ENCODE peak calls at places on chromosomes 3 and 15, in seven cellular contexts. One of them, this sample, is unnamed.

GRCh38 chr15:38254065-38254883 is 1.6 kb downstream of the SPRED1 start:
- DNase-seq in fibroblast of the aortic adventitia: peak
- DNase-seq in testis: peak
- DNase-seq in gastrocnemius medialis: peak
- DNase-seq in PC-3: peak
- DNase-seq in endothelial cell: peak
- DNase-seq in heart left ventricle: peak
- DNase-seq in this sample: no peak

GRCh38 chr15:78399081-78399480 is 38.9 kb upstream of the IREB2 start:
- DNase-seq in fibroblast of the aortic adventitia: peak
- DNase-seq in testis: no peak
- DNase-seq in gastrocnemius medialis: no peak
- DNase-seq in PC-3: no peak
- DNase-seq in endothelial cell: no peak
- DNase-seq in heart left ventricle: no peak
- DNase-seq in this sample: no peak

GRCh38 chr3:42991369-42992315 is 12.5 kb downstream of the GASK1A start:
- DNase-seq in fibroblast of the aortic adventitia: peak
- DNase-seq in testis: no peak
- DNase-seq in gastrocnemius medialis: no peak
- DNase-seq in PC-3: no peak
- DNase-seq in endothelial cell: no peak
- DNase-seq in heart left ventricle: no peak
- DNase-seq in this sample: no peak

GRCh38 chr3:44665173-44665572 is 16.6 kb downstream of the ZNF35 start:
- DNase-seq in fibroblast of the aortic adventitia: no peak
- DNase-seq in testis: no peak
- DNase-seq in gastrocnemius medialis: no peak
- DNase-seq in PC-3: no peak
- DNase-seq in endothelial cell: no peak
- DNase-seq in heart left ventricle: no peak
- DNase-seq in this sample: no peak

GRCh38 chr3:5057217-5057616 is 64.9 kb upstream of the ARL8B start:
- DNase-seq in fibroblast of the aortic adventitia: no peak
- DNase-seq in testis: no peak
- DNase-seq in gastrocnemius medialis: no peak
- DNase-seq in PC-3: no peak
- DNase-seq in endothelial cell: no peak
- DNase-seq in heart left ventricle: no peak
- DNase-seq in this sample: no peak

GRCh38 chr15:36596915-36597314 is 17.5 kb downstream of the CDIN1 start:
- DNase-seq in fibroblast of the aortic adventitia: no peak
- DNase-seq in testis: no peak
- DNase-seq in gastrocnemius medialis: no peak
- DNase-seq in PC-3: peak
- DNase-seq in endothelial cell: no peak
- DNase-seq in heart left ventricle: no peak
- DNase-seq in this sample: no peak

GRCh38 chr15:69126054-69126469 is 34.4 kb upstream of the GLCE start:
- DNase-seq in fibroblast of the aortic adventitia: peak
- DNase-seq in testis: no peak
- DNase-seq in gastrocnemius medialis: no peak
- DNase-seq in PC-3: no peak
- DNase-seq in endothelial cell: no peak
- DNase-seq in heart left ventricle: no peak
- DNase-seq in this sample: no peak

GRCh38 chr3:169264711-169265110 is 398.8 kb downstream of the MECOM start:
- DNase-seq in fibroblast of the aortic adventitia: peak
- DNase-seq in testis: peak
- DNase-seq in gastrocnemius medialis: no peak
- DNase-seq in PC-3: peak
- DNase-seq in endothelial cell: no peak
- DNase-seq in heart left ventricle: peak
- DNase-seq in this sample: no peak

GRCh38 chr3:106825962-106826605 is 551.2 kb upstream of the CCDC54 start:
- DNase-seq in fibroblast of the aortic adventitia: peak
- DNase-seq in testis: no peak
- DNase-seq in gastrocnemius medialis: no peak
- DNase-seq in PC-3: peak
- DNase-seq in endothelial cell: no peak
- DNase-seq in heart left ventricle: no peak
- DNase-seq in this sample: no peak

GRCh38 chr15:39508536-39508935 is 72.3 kb upstream of the THBS1 start:
- DNase-seq in fibroblast of the aortic adventitia: no peak
- DNase-seq in testis: no peak
- DNase-seq in gastrocnemius medialis: no peak
- DNase-seq in PC-3: no peak
- DNase-seq in endothelial cell: no peak
- DNase-seq in heart left ventricle: no peak
- DNase-seq in this sample: no peak

GRCh38 chr15:73352082-73352481 is 16.7 kb downstream of the HCN4 start:
- DNase-seq in fibroblast of the aortic adventitia: peak
- DNase-seq in testis: no peak
- DNase-seq in gastrocnemius medialis: no peak
- DNase-seq in PC-3: no peak
- DNase-seq in endothelial cell: no peak
- DNase-seq in heart left ventricle: peak
- DNase-seq in this sample: no peak

GRCh38 chr3:112357888-112358287 is 24.9 kb downstream of the CD200 start:
- DNase-seq in fibroblast of the aortic adventitia: peak
- DNase-seq in testis: no peak
- DNase-seq in gastrocnemius medialis: no peak
- DNase-seq in PC-3: no peak
- DNase-seq in endothelial cell: no peak
- DNase-seq in heart left ventricle: peak
- DNase-seq in this sample: no peak

GRCh38 chr3:41848745-41849574 is 112.9 kb downstream of the ULK4 start:
- DNase-seq in fibroblast of the aortic adventitia: no peak
- DNase-seq in testis: no peak
- DNase-seq in gastrocnemius medialis: no peak
- DNase-seq in PC-3: no peak
- DNase-seq in endothelial cell: no peak
- DNase-seq in heart left ventricle: no peak
- DNase-seq in this sample: no peak

GRCh38 chr3:187802928-187803259 is 57.6 kb upstream of the BCL6 start:
- DNase-seq in fibroblast of the aortic adventitia: no peak
- DNase-seq in testis: no peak
- DNase-seq in gastrocnemius medialis: no peak
- DNase-seq in PC-3: no peak
- DNase-seq in endothelial cell: no peak
- DNase-seq in heart left ventricle: no peak
- DNase-seq in this sample: no peak

GRCh38 chr3:127820221-127820870 is 2.0 kb downstream of the MGLL start:
- DNase-seq in fibroblast of the aortic adventitia: peak
- DNase-seq in testis: no peak
- DNase-seq in gastrocnemius medialis: no peak
- DNase-seq in PC-3: no peak
- DNase-seq in endothelial cell: no peak
- DNase-seq in heart left ventricle: no peak
- DNase-seq in this sample: no peak

GRCh38 chr15:92714071-92714456 is 58.5 kb upstream of the FAM174B start:
- DNase-seq in fibroblast of the aortic adventitia: peak
- DNase-seq in testis: peak
- DNase-seq in gastrocnemius medialis: no peak
- DNase-seq in PC-3: peak
- DNase-seq in endothelial cell: peak
- DNase-seq in heart left ventricle: no peak
- DNase-seq in this sample: no peak

GRCh38 chr3:153980252-153980590 is 141.0 kb upstream of the ARHGEF26 start:
- DNase-seq in fibroblast of the aortic adventitia: no peak
- DNase-seq in testis: no peak
- DNase-seq in gastrocnemius medialis: no peak
- DNase-seq in PC-3: peak
- DNase-seq in endothelial cell: no peak
- DNase-seq in heart left ventricle: no peak
- DNase-seq in this sample: no peak

GRCh38 chr3:50267280-50267913 is 1.6 kb upstream of the SEMA3B start:
- DNase-seq in fibroblast of the aortic adventitia: no peak
- DNase-seq in testis: peak
- DNase-seq in gastrocnemius medialis: peak
- DNase-seq in PC-3: no peak
- DNase-seq in endothelial cell: no peak
- DNase-seq in heart left ventricle: peak
- DNase-seq in this sample: no peak

GRCh38 chr15:79887517-79887916 is 9.3 kb downstream of the MTHFS start:
- DNase-seq in fibroblast of the aortic adventitia: peak
- DNase-seq in testis: no peak
- DNase-seq in gastrocnemius medialis: no peak
- DNase-seq in PC-3: no peak
- DNase-seq in endothelial cell: no peak
- DNase-seq in heart left ventricle: no peak
- DNase-seq in this sample: no peak

GRCh38 chr3:13769422-13769821 is 110.4 kb downstream of the WNT7A start:
- DNase-seq in fibroblast of the aortic adventitia: no peak
- DNase-seq in testis: no peak
- DNase-seq in gastrocnemius medialis: no peak
- DNase-seq in PC-3: no peak
- DNase-seq in endothelial cell: no peak
- DNase-seq in heart left ventricle: no peak
- DNase-seq in this sample: no peak

GRCh38 chr15:57306944-57307411 is 69.3 kb upstream of the CGNL1 start:
- DNase-seq in fibroblast of the aortic adventitia: no peak
- DNase-seq in testis: no peak
- DNase-seq in gastrocnemius medialis: no peak
- DNase-seq in PC-3: no peak
- DNase-seq in endothelial cell: no peak
- DNase-seq in heart left ventricle: no peak
- DNase-seq in this sample: no peak

GRCh38 chr15:69860921-69861320 is 236.8 kb downstream of the TLE3 start:
- DNase-seq in fibroblast of the aortic adventitia: no peak
- DNase-seq in testis: no peak
- DNase-seq in gastrocnemius medialis: no peak
- DNase-seq in PC-3: no peak
- DNase-seq in endothelial cell: no peak
- DNase-seq in heart left ventricle: no peak
- DNase-seq in this sample: no peak

GRCh38 chr15:64943512-64944225 is 32.0 kb downstream of the ANKDD1A start:
- DNase-seq in fibroblast of the aortic adventitia: no peak
- DNase-seq in testis: no peak
- DNase-seq in gastrocnemius medialis: no peak
- DNase-seq in PC-3: no peak
- DNase-seq in endothelial cell: no peak
- DNase-seq in heart left ventricle: no peak
- DNase-seq in this sample: no peak

GRCh38 chr15:40952901-40953712 is at the start of gene CHAC1:
- DNase-seq in fibroblast of the aortic adventitia: peak
- DNase-seq in testis: peak
- DNase-seq in gastrocnemius medialis: peak
- DNase-seq in PC-3: peak
- DNase-seq in endothelial cell: peak
- DNase-seq in heart left ventricle: peak
- DNase-seq in this sample: peak
- TF ChIP-seq CTCF in fibroblast of the aortic adventitia: no peak
- TF ChIP-seq CTCF in testis: no peak
- TF ChIP-seq CTCF in gastrocnemius medialis: peak
- TF ChIP-seq CTCF in PC-3: no peak
- TF ChIP-seq CTCF in endothelial cell: no peak
- TF ChIP-seq CTCF in heart left ventricle: no peak
- TF ChIP-seq CTCF in this sample: peak

DNA sequence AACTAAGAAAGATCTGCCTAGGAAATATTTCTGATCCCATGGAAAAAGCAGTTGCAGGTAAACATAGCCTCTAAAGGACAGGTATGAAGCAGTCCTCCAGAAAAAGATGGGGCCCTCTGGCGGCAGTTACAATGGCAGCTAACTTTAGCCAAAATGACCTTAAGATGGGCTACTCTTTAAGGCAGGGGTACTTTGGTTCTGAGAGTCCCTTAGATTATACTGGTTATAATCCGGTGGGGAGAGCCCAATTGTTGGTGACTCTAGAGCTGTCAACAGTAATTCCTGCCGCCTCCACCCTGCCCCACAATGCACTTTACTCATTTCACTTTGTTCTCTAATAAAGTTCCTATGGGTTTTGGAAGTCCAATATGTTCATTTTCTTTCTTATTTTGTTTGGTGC is 412.8 kb upstream of the WNT5A start:
- DNase-seq in fibroblast of the aortic adventitia: peak
- DNase-seq in testis: no peak
- DNase-seq in gastrocnemius medialis: no peak
- DNase-seq in PC-3: peak
- DNase-seq in endothelial cell: peak
- DNase-seq in heart left ventricle: no peak
- DNase-seq in this sample: no peak
- TF ChIP-seq CTCF in fibroblast of the aortic adventitia: peak
- TF ChIP-seq CTCF in testis: no peak
- TF ChIP-seq CTCF in gastrocnemius medialis: no peak
- TF ChIP-seq CTCF in PC-3: peak
- TF ChIP-seq CTCF in endothelial cell: peak
- TF ChIP-seq CTCF in heart left ventricle: no peak
- TF ChIP-seq CTCF in this sample: peak

DNA sequence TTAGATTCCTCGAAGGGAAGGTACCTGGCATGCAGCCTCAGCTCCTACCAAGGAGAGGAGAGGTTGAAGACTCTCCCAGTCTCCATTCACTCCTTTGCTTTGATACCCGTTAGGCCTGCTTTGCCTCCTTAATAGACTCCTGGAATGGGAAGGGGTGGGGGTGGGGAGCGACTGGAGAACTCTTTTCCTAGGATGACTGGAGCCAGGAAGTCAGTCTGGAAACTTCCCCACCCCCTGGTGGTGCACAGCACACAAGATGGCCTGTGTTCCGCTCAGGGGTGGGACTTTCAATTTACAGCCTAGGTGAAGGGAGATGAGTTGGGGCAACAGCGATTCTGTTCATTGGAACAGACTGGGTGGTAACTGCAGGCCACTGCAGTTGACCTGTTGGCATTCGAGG is 21.4 kb upstream of the CELF6 start:
- DNase-seq in fibroblast of the aortic adventitia: no peak
- DNase-seq in testis: no peak
- DNase-seq in gastrocnemius medialis: no peak
- DNase-seq in PC-3: peak
- DNase-seq in endothelial cell: peak
- DNase-seq in heart left ventricle: no peak
- DNase-seq in this sample: no peak
- TF ChIP-seq CTCF in fibroblast of the aortic adventitia: no peak
- TF ChIP-seq CTCF in testis: no peak
- TF ChIP-seq CTCF in gastrocnemius medialis: no peak
- TF ChIP-seq CTCF in PC-3: peak
- TF ChIP-seq CTCF in endothelial cell: peak
- TF ChIP-seq CTCF in heart left ventricle: no peak
- TF ChIP-seq CTCF in this sample: peak

GRCh38 chr3:135784557-135784956 is 181.0 kb upstream of the PPP2R3A start:
- DNase-seq in fibroblast of the aortic adventitia: no peak
- DNase-seq in testis: no peak
- DNase-seq in gastrocnemius medialis: no peak
- DNase-seq in PC-3: no peak
- DNase-seq in endothelial cell: no peak
- DNase-seq in heart left ventricle: no peak
- DNase-seq in this sample: no peak
- TF ChIP-seq CTCF in fibroblast of the aortic adventitia: no peak
- TF ChIP-seq CTCF in testis: no peak
- TF ChIP-seq CTCF in gastrocnemius medialis: no peak
- TF ChIP-seq CTCF in PC-3: no peak
- TF ChIP-seq CTCF in endothelial cell: no peak
- TF ChIP-seq CTCF in heart left ventricle: no peak
- TF ChIP-seq CTCF in this sample: no peak

DNA sequence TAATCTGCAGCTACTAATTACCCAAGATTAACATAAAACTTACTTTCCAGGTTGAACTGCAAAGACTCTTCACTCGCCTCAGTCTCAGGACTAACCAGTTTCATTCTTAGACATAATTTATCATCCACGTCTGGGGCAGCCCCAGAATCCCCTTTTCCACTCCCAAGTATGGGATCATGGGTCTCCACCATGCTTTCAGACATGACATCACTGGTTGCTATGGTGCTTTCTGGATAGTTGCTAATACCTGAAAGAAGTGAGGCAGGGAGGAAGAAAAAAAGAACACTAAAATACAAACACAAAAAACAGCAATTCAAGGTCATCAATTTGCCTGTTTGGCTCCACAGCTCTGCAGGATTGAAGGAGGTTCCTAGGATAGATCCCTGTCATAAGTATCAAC is 46.6 kb downstream of the TP53BP1 start:
- DNase-seq in fibroblast of the aortic adventitia: no peak
- DNase-seq in testis: no peak
- DNase-seq in gastrocnemius medialis: no peak
- DNase-seq in PC-3: no peak
- DNase-seq in endothelial cell: no peak
- DNase-seq in heart left ventricle: no peak
- DNase-seq in this sample: no peak
- TF ChIP-seq CTCF in fibroblast of the aortic adventitia: no peak
- TF ChIP-seq CTCF in testis: no peak
- TF ChIP-seq CTCF in gastrocnemius medialis: no peak
- TF ChIP-seq CTCF in PC-3: no peak
- TF ChIP-seq CTCF in endothelial cell: no peak
- TF ChIP-seq CTCF in heart left ventricle: no peak
- TF ChIP-seq CTCF in this sample: no peak

This sample was measured in progenitor cell of endocrine pancreas.